ENCODE peak calls at places on chromosomes 16 and 17, in eight cellular contexts. Q is M059J; N is activated CD4-positive, alpha-beta T cell treated with anti-CD3 and anti-CD28 coated beads, Interleukin-2, amount 10 ng/mL, durations not matched to agents 7 days and 5 days; U is hypothalamus; A is Calu3; S is glomerular endothelial cell; R is non-pigmented ciliary epithelial cell; D is Karpas-422. T is an unnamed sample.

GRCh38 chr17:2011421-2012371 is 13.4 kb downstream of the RTN4RL1 start:
- DNase-seq in Q (peak; percentile 92), N (no peak), U (no peak), A (peak; percentile 53), S (no peak), R (no peak), D (no peak), T (no peak)

GRCh38 chr17:77235370-77236080 is 94.8 kb downstream of the SEC14L1 start:
- DNase-seq in Q (peak; percentile 87), N (peak; percentile 42), U (no peak), A (no peak), S (peak; percentile 37), R (peak; percentile 11), D (no peak), T (no peak)

GRCh38 chr16:55473584-55473983 is 5.4 kb upstream of the MMP2 start:
- DNase-seq in Q (no peak), N (no peak), U (no peak), A (no peak), S (no peak), R (no peak), D (no peak), T (no peak)

GRCh38 chr16:49349446-49350168 is 24.0 kb upstream of the C16orf78 start:
- DNase-seq in Q (no peak), N (no peak), U (no peak), A (no peak), S (no peak), R (no peak), D (no peak), T (no peak)

GRCh38 chr17:16322636-16323035 is 30.6 kb downstream of the CENPV start:
- DNase-seq in Q (peak; percentile 65), N (no peak), U (no peak), A (no peak), S (no peak), R (peak; percentile 78), D (no peak), T (no peak)

GRCh38 chr16:81711609-81712329 is 67.3 kb upstream of the PLCG2 start:
- DNase-seq in Q (peak; percentile 97), N (no peak), U (no peak), A (peak; percentile 46), S (no peak), R (peak; percentile 82), D (no peak), T (no peak)

GRCh38 chr16:57260294-57260929 is 15.4 kb downstream of the ARL2BP start:
- DNase-seq in Q (peak; percentile 76), N (no peak), U (no peak), A (peak; percentile 57), S (peak; percentile 95), R (peak; percentile 37), D (no peak), T (no peak)

GRCh38 chr17:78624461-78625216 is 47.4 kb upstream of the DNAH17 start:
- DNase-seq in Q (no peak), N (no peak), U (no peak), A (no peak), S (no peak), R (no peak), D (no peak), T (no peak)

GRCh38 chr16:30743690-30744089 is 4.5 kb upstream of the PHKG2 start:
- DNase-seq in Q (no peak), N (no peak), U (no peak), A (no peak), S (no peak), R (no peak), D (no peak), T (no peak)

GRCh38 chr16:68992521-68992920 is 112.9 kb upstream of the HAS3 start:
- DNase-seq in Q (peak; percentile 79), N (no peak), U (no peak), A (peak; percentile 48), S (no peak), R (peak; percentile 48), D (peak; percentile 37), T (no peak)

GRCh38 chr17:73293031-73293430 is 18.8 kb downstream of the CDC42EP4 start:
- DNase-seq in Q (no peak), N (no peak), U (no peak), A (peak; percentile 59), S (no peak), R (no peak), D (no peak), T (no peak)

GRCh38 chr16:49706620-49707355 is 149.1 kb downstream of the ZNF423 start:
- DNase-seq in Q (no peak), N (no peak), U (no peak), A (no peak), S (no peak), R (no peak), D (no peak), T (no peak)

GRCh38 chr16:85462405-85463227 is 150.5 kb upstream of the GSE1 start:
- DNase-seq in Q (peak; percentile 29), N (no peak), U (no peak), A (no peak), S (no peak), R (no peak), D (no peak), T (no peak)

GRCh38 chr16:23504453-23505179 is 5.7 kb downstream of the GGA2 start:
- DNase-seq in Q (peak; percentile 97), N (peak; percentile 71), U (no peak), A (peak; percentile 72), S (peak; percentile 75), R (peak; percentile 80), D (no peak), T (peak; percentile 70)

GRCh38 chr17:32805029-32805976 is 71.6 kb downstream of the MYO1D start:
- DNase-seq in Q (peak; percentile 0), N (no peak), U (no peak), A (no peak), S (no peak), R (no peak), D (no peak), T (no peak)

GRCh38 chr17:82889496-82890338 is 49.9 kb upstream of the ZNF750 start:
- DNase-seq in Q (no peak), N (no peak), U (no peak), A (peak; percentile 90), S (no peak), R (no peak), D (no peak), T (no peak)

GRCh38 chr17:78266771-78267170 is 35.3 kb downstream of the TMEM235 start:
- DNase-seq in Q (no peak), N (no peak), U (no peak), A (no peak), S (no peak), R (no peak), D (no peak), T (no peak)

GRCh38 chr17:9072626-9073339 is 51.5 kb downstream of the NTN1 start:
- DNase-seq in Q (no peak), N (no peak), U (no peak), A (no peak), S (no peak), R (no peak), D (no peak), T (no peak)

GRCh38 chr16:81671738-81672597 is 107.1 kb upstream of the PLCG2 start:
- DNase-seq in Q (no peak), N (no peak), U (no peak), A (no peak), S (no peak), R (no peak), D (no peak), T (no peak)

GRCh38 chr16:1037934-1038257 is 34.7 kb upstream of the SSTR5 start:
- DNase-seq in Q (no peak), N (no peak), U (no peak), A (no peak), S (no peak), R (no peak), D (no peak), T (no peak)

GRCh38 chr17:82489117-82489516 is 30.4 kb upstream of the FOXK2 start:
- DNase-seq in Q (peak; percentile 55), N (no peak), U (no peak), A (no peak), S (no peak), R (no peak), D (no peak), T (no peak)

GRCh38 chr17:71933306-71933705 is 187.5 kb upstream of the SOX9 start:
- DNase-seq in Q (no peak), N (no peak), U (no peak), A (no peak), S (no peak), R (no peak), D (no peak), T (no peak)

GRCh38 chr16:66366433-66367299 is at the start of gene CDH5:
- DNase-seq in Q (no peak), N (no peak), U (no peak), A (no peak), S (no peak), R (no peak), D (no peak), T (no peak)

GRCh38 chr17:81329279-81329926 is 34.3 kb upstream of the SLC38A10 start:
- DNase-seq in Q (peak; percentile 94), N (no peak), U (no peak), A (peak; percentile 98), S (no peak), R (no peak), D (no peak), T (peak; percentile 53)